ENCODE peak calls at places on chromosomes 3 and 15, in ten cellular contexts. F, B, P, X, H, V, S, T, K and N are unnamed samples.

GRCh38 chr3:177037241-177037640 is 160.0 kb downstream of the TBL1XR1 start:
- DNase-seq in F (no peak), P (no peak), X (no peak), B (no peak), K (no peak), V (no peak), T (no peak), H (peak; percentile 17), S (no peak), N (no peak)

GRCh38 chr3:57179580-57180410 is 14.6 kb upstream of the IL17RD start:
- DNase-seq in K (peak; percentile 23), B (peak; percentile 19), H (peak; percentile 26), T (no peak), V (peak; percentile 30), P (no peak), F (no peak), X (no peak), S (no peak), N (no peak)

GRCh38 chr3:107432013-107432515 is 54.8 kb downstream of the CCDC54 start:
- DNase-seq in K (no peak), P (no peak), F (no peak), V (no peak), T (no peak), B (peak; percentile 8), H (peak; percentile 10), S (peak; percentile 13), X (peak; percentile 29), N (no peak)

GRCh38 chr3:30263921-30264313 is 342.5 kb upstream of the TGFBR2 start:
- DNase-seq in B (no peak), V (no peak), K (no peak), T (no peak), X (peak; percentile 10), H (no peak), F (no peak), S (no peak), P (no peak), N (no peak)

GRCh38 chr3:159766563-159767185 is 222.0 kb upstream of the IL12A start:
- DNase-seq in V (peak; percentile 55), H (peak; percentile 63), K (peak; percentile 2), F (peak; percentile 25), T (no peak), X (no peak), P (peak; percentile 38), B (peak; percentile 69), S (no peak), N (no peak)

GRCh38 chr15:38189651-38190280 is 62.9 kb upstream of the SPRED1 start:
- DNase-seq in P (no peak), V (no peak), F (no peak), H (no peak), T (no peak), B (no peak), X (no peak), K (no peak), S (no peak), N (no peak)

GRCh38 chr3:69201658-69202057 is 79.3 kb upstream of the LMOD3 start:
- DNase-seq in F (no peak), S (peak; percentile 53), B (no peak), K (no peak), V (no peak), H (no peak), X (no peak), T (no peak), P (no peak), N (no peak)

GRCh38 chr3:159273608-159274007 is 471.8 kb downstream of the MFSD1 start:
- DNase-seq in V (peak; percentile 57), H (peak; percentile 43), T (no peak), S (no peak), P (no peak), B (peak; percentile 26), F (peak; percentile 37), K (peak; percentile 12), X (peak; percentile 38), N (no peak)

GRCh38 chr3:49745986-49746385 is 22.2 kb upstream of the GMPPB start:
- DNase-seq in B (no peak), K (no peak), P (no peak), V (peak; percentile 55), X (no peak), F (no peak), T (no peak), H (peak; percentile 72), S (no peak), N (no peak)

GRCh38 chr3:9800529-9800928 is 7.6 kb downstream of the ARPC4 start:
- DNase-seq in H (no peak), X (no peak), K (no peak), V (no peak), S (no peak), B (peak; percentile 32), F (no peak), T (no peak), P (no peak), N (no peak)

GRCh38 chr3:9806137-9806536 is 3.9 kb upstream of the TTLL3 start:
- DNase-seq in P (no peak), K (no peak), F (no peak), S (no peak), H (no peak), B (no peak), X (no peak), T (no peak), V (no peak), N (no peak)

GRCh38 chr3:9807981-9808344 is 2.1 kb upstream of the TTLL3 start:
- DNase-seq in T (no peak), X (no peak), H (no peak), K (no peak), P (no peak), B (no peak), F (no peak), V (no peak), S (no peak), N (no peak)

GRCh38 chr3:9806688-9807589 is 3.1 kb upstream of the TTLL3 start:
- DNase-seq in K (no peak), S (no peak), F (no peak), B (no peak), T (no peak), H (no peak), P (no peak), V (no peak), X (no peak), N (no peak)

DNA sequence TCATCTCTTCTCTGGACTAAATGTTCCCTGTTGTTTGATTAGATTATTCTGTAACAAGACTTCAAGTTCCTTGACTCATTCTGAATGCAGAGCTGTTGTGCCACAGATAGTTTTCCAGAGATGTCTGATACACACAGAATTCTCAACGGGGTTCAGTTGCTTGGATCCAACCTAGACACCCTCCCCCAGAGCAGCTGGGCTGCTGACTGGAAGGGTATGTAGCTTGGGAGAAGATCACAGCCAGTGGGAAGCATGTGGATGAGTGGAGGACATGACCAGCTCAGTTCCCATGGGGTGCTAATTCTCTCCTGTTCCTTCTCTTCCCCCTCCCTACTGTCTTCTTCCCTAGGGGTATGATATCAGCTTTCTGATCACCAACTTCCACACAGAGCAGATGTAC is 6.6 kb upstream of the TTLL3 start:
- DNase-seq in V (no peak), S (no peak), H (no peak), X (no peak), K (no peak), T (no peak), P (no peak), F (no peak), B (no peak), N (no peak)
- TF ChIP-seq POLR2A in V (no peak), S (no peak), H (no peak), X (no peak), K (no peak), T (no peak), P (no peak), F (no peak), B (no peak), N (no peak)

DNA sequence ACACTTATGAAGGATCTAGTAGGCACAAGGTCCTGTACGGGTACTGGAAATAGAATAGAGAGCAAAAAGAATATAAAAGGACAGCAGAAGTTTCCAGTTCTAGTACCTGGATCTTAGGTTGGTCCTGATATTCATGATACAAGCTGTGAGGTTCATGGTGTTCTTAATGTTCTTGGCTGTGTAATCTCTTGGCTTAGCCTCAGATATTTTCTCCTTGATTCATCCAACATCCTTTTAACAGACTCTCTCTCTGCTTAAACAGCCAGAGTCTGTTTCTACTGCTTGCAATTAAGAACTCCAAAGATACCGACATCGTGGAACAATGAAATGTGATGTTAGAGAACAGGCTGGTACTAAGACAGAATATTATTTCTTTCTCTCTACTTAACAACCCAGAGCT is 49.9 kb downstream of the CNTN3 start:
- DNase-seq in K (no peak), V (no peak), B (no peak), F (no peak), X (no peak), S (no peak), H (peak; percentile 28), P (no peak), T (no peak), N (no peak)
- TF ChIP-seq POLR2A in K (no peak), V (no peak), B (no peak), F (no peak), X (no peak), S (no peak), H (no peak), P (no peak), T (no peak), N (no peak)

DNA sequence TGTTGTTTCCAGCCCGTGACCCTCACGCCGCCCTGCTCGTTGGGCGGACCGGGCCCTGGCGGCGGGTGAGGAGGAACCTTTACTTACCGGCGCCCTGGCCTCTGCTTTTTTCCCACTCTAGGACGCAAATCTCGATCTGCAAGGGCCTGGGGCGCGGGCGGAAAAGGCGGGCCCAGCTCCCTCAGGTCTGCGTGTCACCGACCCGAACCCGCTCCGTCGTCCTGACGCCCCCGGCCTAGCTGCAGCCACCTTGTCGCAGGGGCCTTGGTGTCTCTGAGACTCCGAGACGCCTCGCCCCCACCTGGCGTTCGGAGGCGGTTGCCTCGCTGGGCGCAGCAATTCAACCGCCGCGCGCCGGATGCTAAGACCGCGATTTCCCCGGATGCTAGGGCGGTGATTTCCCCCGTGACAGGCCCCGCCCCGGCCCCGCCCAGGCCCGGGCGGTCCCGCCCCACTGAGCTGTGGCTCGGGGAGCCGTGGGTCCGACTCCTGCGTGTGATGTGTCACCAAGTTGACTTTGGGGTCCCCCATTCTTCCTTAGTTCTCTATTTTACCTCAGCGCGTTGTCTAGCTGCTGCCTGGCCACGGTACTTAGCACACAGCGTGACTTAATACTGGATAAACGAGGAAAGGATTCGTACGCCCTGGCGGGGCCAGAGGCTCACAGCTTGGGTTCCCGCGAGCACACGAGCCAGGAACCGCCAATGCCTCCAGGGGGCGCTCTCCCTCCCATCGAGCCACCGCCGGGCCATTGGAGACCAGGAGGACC is at the start of gene RPL39L:
- DNase-seq in P (peak; percentile 91), H (peak; percentile 76), X (peak; percentile 65), F (peak; percentile 80), K (peak; percentile 95), T (peak; percentile 93), S (peak; percentile 87), B (peak; percentile 87), V (peak; percentile 87), N (peak; percentile 77)
- TF ChIP-seq POLR2A in P (peak; percentile 55), H (peak; percentile 18), X (no peak), F (peak; percentile 42), K (peak; percentile 91), T (peak; percentile 53), S (peak; percentile 32), B (peak; percentile 76), V (peak; percentile 83), N (no peak)

DNA sequence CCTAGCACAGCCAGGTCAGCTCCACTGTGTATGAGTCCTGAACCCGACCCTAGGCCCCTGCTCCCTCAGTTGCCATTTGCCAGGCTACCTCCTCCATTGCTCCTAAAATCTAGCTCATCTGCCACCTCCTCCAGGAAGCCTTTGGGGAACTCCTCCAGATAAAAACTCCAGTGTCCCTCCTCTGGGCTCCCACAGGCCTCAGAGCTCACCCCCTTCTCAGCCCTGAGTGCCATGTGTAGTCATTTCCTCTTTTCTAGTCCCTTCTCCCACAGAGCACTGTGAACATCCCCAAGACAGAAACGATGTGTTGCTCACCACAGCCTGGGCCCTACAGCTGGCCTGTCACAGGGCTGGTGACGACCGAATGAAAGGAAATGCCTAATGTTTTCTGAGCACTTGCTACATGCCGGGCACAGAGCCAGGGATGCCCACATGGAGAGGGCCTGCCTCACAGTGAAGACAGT is 61.0 kb downstream of the IQSEC1 start:
- DNase-seq in P (peak; percentile 68), H (peak; percentile 44), K (no peak), V (no peak), T (no peak), F (peak; percentile 81), B (no peak), S (peak; percentile 80), X (peak; percentile 51), N (peak; percentile 94)
- TF ChIP-seq POLR2A in P (no peak), H (no peak), K (no peak), V (no peak), T (peak; percentile 69), F (no peak), B (no peak), S (no peak), X (no peak), N (no peak)